ENCODE peak calls at places on chromosome 1, in five cellular contexts. T, K, W, P and Y are unnamed samples.

GRCh38 chr1:57620589-57620988 is 196.7 kb upstream of the DAB1 start:
- DNase-seq in W (no peak), P (no peak), K (no peak), T (no peak), Y (no peak)

GRCh38 chr1:94908190-94908589 is 18.7 kb downstream of the CNN3 start:
- DNase-seq in W (no peak), K (no peak), T (no peak), P (no peak), Y (no peak)

GRCh38 chr1:211697356-211697755 is 21.9 kb upstream of the NEK2 start:
- DNase-seq in W (no peak), K (no peak), T (no peak), P (no peak), Y (no peak)

GRCh38 chr1:227316941-227317540 is 1.3 kb downstream of the CDC42BPA start:
- DNase-seq in W (no peak), T (peak), K (no peak), P (no peak), Y (peak)

GRCh38 chr1:100299521-100300222 is 33.7 kb downstream of the RTCA start:
- DNase-seq in W (no peak), P (no peak), T (no peak), K (no peak), Y (no peak)

GRCh38 chr1:229940689-229941088 is 126.3 kb upstream of the GALNT2 start:
- DNase-seq in W (no peak), K (no peak), T (peak), P (no peak), Y (no peak)

GRCh38 chr1:26790551-26790953 is 2.8 kb downstream of the PIGV start:
- DNase-seq in P (peak), T (peak), W (no peak), K (no peak), Y (no peak)

GRCh38 chr1:33159577-33159976 is 22.3 kb downstream of the TRIM62 start:
- DNase-seq in P (no peak), T (no peak), K (no peak), W (no peak), Y (no peak)

GRCh38 chr1:228459091-228459993 is 27.8 kb upstream of the RNF187 start:
- DNase-seq in T (peak), K (peak), P (peak), W (no peak), Y (peak)

GRCh38 chr1:38586993-38587646 is 272.5 kb downstream of the RRAGC start:
- DNase-seq in P (peak), W (peak), T (peak), K (peak), Y (peak)

GRCh38 chr1:20767271-20767670 is 19.8 kb downstream of the HP1BP3 start:
- DNase-seq in P (no peak), T (no peak), W (no peak), K (no peak), Y (no peak)